ENCODE peak calls at places on chromosome 12, in four cellular contexts. F, K, M and U are unnamed samples.

GRCh38 chr12:13203028-13203922 is 6.7 kb downstream of the EMP1 start:
- DNase-seq in F (no peak), K (peak; percentile 50), M (no peak), U (peak; percentile 87)

GRCh38 chr12:75099215-75099614 is 110.4 kb downstream of the KCNC2 start:
- DNase-seq in F (no peak), K (no peak), M (no peak), U (no peak)

GRCh38 chr12:83093426-83093825 is 406.7 kb downstream of the TMTC2 start:
- DNase-seq in F (no peak), K (no peak), M (no peak), U (no peak)

GRCh38 chr12:68609955-68610434 is 704 bp upstream of the RAP1B start:
- DNase-seq in F (no peak), K (no peak), M (no peak), U (no peak)

GRCh38 chr12:6141048-6141447 is 16.6 kb upstream of the VWF start:
- DNase-seq in F (no peak), K (no peak), M (peak; percentile 72), U (no peak)

GRCh38 chr12:39723831-39724230 is 104.2 kb upstream of the ABCD2 start:
- DNase-seq in F (no peak), K (no peak), M (no peak), U (peak; percentile 35)

GRCh38 chr12:7459973-7460372 is 16.0 kb upstream of the CD163L1 start:
- DNase-seq in F (no peak), K (no peak), M (no peak), U (no peak)

GRCh38 chr12:13234045-13234641 is 37.6 kb downstream of the EMP1 start:
- DNase-seq in F (no peak), K (no peak), M (peak; percentile 34), U (peak; percentile 56)

GRCh38 chr12:83753205-83753604 is 1066.5 kb downstream of the TMTC2 start:
- DNase-seq in F (no peak), K (no peak), M (no peak), U (no peak)

GRCh38 chr12:131353826-131354225 is 357.1 kb upstream of the SFSWAP start:
- DNase-seq in F (no peak), K (no peak), M (no peak), U (no peak)

GRCh38 chr12:112116232-112117060 is 7.9 kb upstream of the NAA25 start:
- DNase-seq in F (peak; percentile 84), K (peak; percentile 62), M (no peak), U (peak; percentile 92)

GRCh38 chr12:117486840-117487659 is 125.6 kb upstream of the NOS1 start:
- DNase-seq in F (peak; percentile 88), K (no peak), M (no peak), U (peak; percentile 44)

GRCh38 chr12:118841588-118841987 is 139.8 kb upstream of the SRRM4 start:
- DNase-seq in F (no peak), K (no peak), M (no peak), U (no peak)

GRCh38 chr12:62291888-62292760 is 31.9 kb downstream of the USP15 start:
- DNase-seq in F (no peak), K (no peak), M (no peak), U (no peak)

GRCh38 chr12:57897296-57897974 is 43.9 kb upstream of the ATP23 start:
- DNase-seq in F (no peak), K (no peak), M (no peak), U (no peak)

GRCh38 chr12:94643585-94643984 is 6.8 kb downstream of the TMCC3 start:
- DNase-seq in F (no peak), K (peak; percentile 57), M (no peak), U (no peak)

GRCh38 chr12:94641283-94641682 is 9.1 kb downstream of the TMCC3 start:
- DNase-seq in F (no peak), K (no peak), M (no peak), U (no peak)

GRCh38 chr12:94640134-94640928 is 10.0 kb downstream of the TMCC3 start:
- DNase-seq in F (no peak), K (no peak), M (no peak), U (no peak)

GRCh38 chr12:94644622-94645021 is 5.7 kb downstream of the TMCC3 start:
- DNase-seq in F (no peak), K (no peak), M (no peak), U (no peak)

GRCh38 chr12:94644141-94644575 is 6.2 kb downstream of the TMCC3 start:
- DNase-seq in F (no peak), K (peak; percentile 58), M (no peak), U (no peak)
- H3K27ac ChIP-seq in F (peak overlapping the region; percentile 32), K (peak overlapping the region; percentile 75), M (no peak overlapping the region), U (no peak overlapping the region)

DNA sequence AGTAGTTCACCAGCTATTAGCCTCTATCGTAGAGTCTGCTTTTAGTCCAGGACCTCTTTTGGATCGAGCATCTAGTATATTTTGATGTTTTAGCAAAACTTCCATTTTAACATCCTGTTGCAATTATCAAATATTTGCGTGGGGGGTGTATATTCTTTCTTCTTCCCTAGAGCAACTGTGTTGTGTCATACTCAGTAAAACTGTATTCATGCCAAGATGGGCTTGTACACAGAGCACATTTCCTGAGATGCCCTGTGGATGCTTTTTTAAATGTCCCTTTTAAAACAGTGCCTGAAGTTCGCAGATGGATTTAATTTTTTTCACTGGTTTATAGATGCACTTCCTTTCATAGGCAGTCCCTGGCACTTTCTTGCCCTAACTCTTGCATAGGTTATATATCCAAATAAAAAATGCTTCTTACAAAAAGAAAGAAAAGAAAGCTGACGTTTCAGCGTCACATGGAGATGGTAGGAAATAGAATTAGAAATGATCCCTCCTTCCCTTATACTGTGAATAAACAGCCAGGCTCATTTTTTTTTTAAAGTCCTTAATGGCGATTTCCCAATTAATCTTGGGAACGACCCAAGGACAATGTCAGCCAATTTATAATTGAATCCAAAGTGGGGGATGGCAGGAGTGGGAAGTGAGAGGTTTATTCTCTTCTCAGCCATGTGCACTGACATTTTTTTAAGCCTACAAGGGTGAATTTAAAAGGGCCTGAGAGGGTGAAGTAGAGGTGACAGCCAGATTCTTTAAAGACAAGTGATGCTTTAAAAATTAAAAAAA is 247.0 kb downstream of the SLC41A2 start:
- DNase-seq in F (no peak), K (no peak), M (no peak), U (no peak)
- H3K27ac ChIP-seq in F (peak overlapping the region; percentile 14), K (peak overlapping the region; percentile 61), M (no peak overlapping the region), U (no peak overlapping the region)

DNA sequence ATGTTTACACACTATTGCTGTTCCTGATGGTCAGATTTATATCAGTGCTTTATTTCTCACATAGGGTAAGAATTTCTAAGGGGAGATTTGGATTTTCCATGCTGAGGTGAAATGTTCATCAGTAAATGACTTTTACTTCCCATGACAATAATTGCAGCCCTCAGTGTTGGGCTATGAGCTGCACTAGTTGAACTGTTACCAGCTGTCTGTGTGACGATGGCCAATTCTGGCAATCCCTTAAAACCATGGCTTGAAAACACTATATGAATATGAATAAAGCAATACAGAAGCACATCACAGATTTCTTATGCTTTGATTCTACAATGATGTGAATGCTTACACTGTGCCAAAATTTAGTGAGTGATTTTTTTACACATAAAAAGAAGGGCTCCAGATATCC is 52.3 kb downstream of the SLC38A4 start:
- DNase-seq in F (no peak), K (no peak), M (no peak), U (no peak)
- H3K27ac ChIP-seq in F (no peak overlapping the region), K (no peak overlapping the region), M (no peak overlapping the region), U (no peak overlapping the region)

DNA sequence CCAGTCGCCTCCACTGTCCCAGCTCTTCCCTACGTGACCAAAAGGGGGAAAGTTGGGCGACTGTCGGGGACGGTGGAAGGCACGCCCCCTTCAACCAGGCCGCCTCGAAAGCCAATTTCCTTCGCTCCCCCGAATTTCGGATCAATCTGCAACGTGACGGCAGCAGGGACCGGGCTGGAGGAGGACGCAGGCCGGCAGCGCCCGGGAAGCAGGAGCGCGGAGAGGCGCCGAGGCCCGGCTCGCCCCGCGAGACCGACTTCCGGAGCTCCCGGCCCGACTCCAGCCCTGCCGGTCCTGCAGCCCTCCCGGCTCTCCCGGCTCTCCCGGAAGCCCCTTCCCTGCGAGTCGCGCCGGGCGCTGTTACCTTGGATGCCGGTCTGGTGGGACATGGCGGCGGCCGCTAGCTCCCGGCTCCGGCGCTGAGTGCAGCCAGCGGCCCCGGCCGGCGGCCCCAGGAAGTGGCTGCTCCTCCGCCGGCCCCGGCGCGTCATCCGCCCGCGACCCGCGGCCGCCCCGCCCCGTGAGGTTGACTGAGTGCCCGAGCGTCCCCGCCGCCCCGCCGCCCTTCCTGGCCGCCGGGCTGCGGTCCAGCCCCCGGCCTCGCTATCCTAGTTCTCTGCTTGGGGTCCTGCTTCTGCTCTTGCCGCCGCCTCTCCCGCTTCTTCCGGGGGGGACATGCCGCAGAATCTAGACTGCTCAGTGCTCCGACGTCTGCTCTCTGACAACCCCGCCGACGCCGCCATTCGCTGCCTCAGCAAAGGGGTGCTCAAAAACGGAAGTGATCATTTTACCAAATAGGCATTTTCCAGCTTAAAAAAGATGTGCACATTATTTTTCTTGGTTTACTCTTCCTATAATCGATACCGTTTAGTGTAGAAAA is at the start of gene TWF1:
- DNase-seq in F (peak; percentile 95), K (peak; percentile 92), M (peak; percentile 88), U (peak; percentile 96)
- H3K27ac ChIP-seq in F (peak within 1 kb of the TSS; percentile 96), K (peak within 1 kb of the TSS; percentile 94), M (peak within 1 kb of the TSS; percentile 94), U (peak within 1 kb of the TSS; percentile 99)

DNA sequence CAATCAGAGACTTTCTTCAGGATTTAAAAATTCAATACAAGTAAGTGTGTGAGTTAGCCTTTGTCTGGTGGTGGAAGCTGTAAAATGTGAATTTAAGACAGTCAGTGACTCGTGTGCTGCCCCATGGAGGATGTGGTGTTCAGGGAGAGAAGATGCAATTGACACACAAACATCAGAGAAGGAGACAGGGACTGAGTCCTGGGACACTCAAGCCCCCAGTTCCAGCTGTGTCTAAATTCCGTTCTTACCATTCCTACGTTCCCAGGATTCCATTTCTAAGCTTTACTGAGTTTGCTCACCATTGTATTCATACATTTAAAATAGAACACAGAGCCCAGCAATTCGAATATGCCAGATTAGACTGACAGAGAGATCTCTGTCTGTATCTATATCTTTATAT is 67.6 kb downstream of the C12orf56 start:
- DNase-seq in F (no peak), K (no peak), M (no peak), U (no peak)
- H3K27ac ChIP-seq in F (no peak overlapping the region), K (no peak overlapping the region), M (no peak overlapping the region), U (no peak overlapping the region)